ENCODE peak calls at places on chromosomes 16 and 17, in nine cellular contexts. F is GM19239; Q is NCI-H774; A is stimulated activated CD4-positive, alpha-beta T cell treated with anti-CD3 and anti-CD28 coated beads, Interleukin-2, amount 100 ng/mL, for 48 hours; K is B cell; Y is thoracic aorta; C is GM23338; W is SHP77 treated with DMSO at 0.1 percent for 48 hours; I is right cardiac atrium. X is an unnamed sample.

GRCh38 chr17:4509402-4509801 is 10.7 kb downstream of the SPNS2 start:
- DNase-seq in Y (no peak), K (no peak), I (peak; percentile 80), C (no peak), F (peak; percentile 75), Q (no peak), A (no peak), W (no peak), X (no peak)

GRCh38 chr17:3030096-3030495 is 33.3 kb downstream of the OR1D5 start:
- DNase-seq in I (peak; percentile 69), F (no peak), Y (no peak), K (no peak), W (no peak), Q (no peak), A (no peak), C (no peak), X (no peak)

GRCh38 chr16:30113711-30114333 is 485 bp upstream of the GDPD3 start:
- DNase-seq in Q (no peak), F (no peak), W (no peak), C (no peak), Y (no peak), A (no peak), I (no peak), K (no peak), X (no peak)

GRCh38 chr17:34673995-34674900 is 94.9 kb downstream of the TMEM132E start:
- DNase-seq in I (no peak), A (no peak), Q (no peak), F (no peak), C (no peak), K (no peak), W (no peak), Y (no peak), X (no peak)

GRCh38 chr17:74545456-74546230 is at the start of gene CD300C:
- DNase-seq in Q (no peak), W (no peak), F (no peak), C (no peak), I (peak; percentile 60), Y (no peak), K (no peak), A (no peak), X (no peak)

GRCh38 chr16:4319454-4319853 is 3.6 kb downstream of the GLIS2 start:
- DNase-seq in A (peak; percentile 46), W (no peak), I (peak; percentile 78), F (peak; percentile 77), K (peak; percentile 75), Y (no peak), Q (no peak), C (no peak), X (no peak)

GRCh38 chr17:65324977-65325376 is 187.8 kb downstream of the RGS9 start:
- DNase-seq in A (no peak), F (no peak), I (peak; percentile 66), W (no peak), C (no peak), Y (no peak), Q (no peak), K (no peak), X (no peak)

GRCh38 chr17:73324711-73325526 is 13.1 kb upstream of the CDC42EP4 start:
- DNase-seq in W (no peak), Y (no peak), I (peak; percentile 66), Q (no peak), C (peak; percentile 49), A (no peak), K (no peak), F (no peak), X (no peak)

GRCh38 chr16:82832861-82833260 is 206.1 kb downstream of the CDH13 start:
- DNase-seq in I (no peak), F (no peak), Y (no peak), W (no peak), A (no peak), Q (no peak), K (no peak), C (no peak), X (no peak)

GRCh38 chr16:2904922-2905240 is 6.8 kb upstream of the FLYWCH1 start:
- DNase-seq in C (no peak), W (no peak), Y (no peak), F (no peak), Q (no peak), I (peak; percentile 80), K (no peak), A (no peak), X (no peak)

GRCh38 chr17:29037739-29038465 is 5.0 kb upstream of the PIPOX start:
- DNase-seq in C (no peak), Y (no peak), K (no peak), F (no peak), A (no peak), W (no peak), Q (no peak), I (no peak), X (no peak)

GRCh38 chr17:79658811-79659207 is 48.0 kb upstream of the RBFOX3 start:
- DNase-seq in K (no peak), I (no peak), Y (no peak), A (no peak), C (peak; percentile 85), Q (no peak), F (no peak), W (no peak), X (peak; percentile 73)

GRCh38 chr16:80733366-80733901 is 71.0 kb downstream of the CDYL2 start:
- DNase-seq in C (no peak), Q (no peak), K (no peak), I (no peak), F (no peak), W (no peak), A (no peak), Y (no peak), X (no peak)

GRCh38 chr16:10981697-10982216 is 37.4 kb downstream of the CLEC16A start:
- DNase-seq in W (peak; percentile 4), C (peak; percentile 73), F (peak; percentile 54), Y (no peak), I (no peak), A (no peak), K (peak; percentile 66), Q (no peak), X (peak; percentile 58)

GRCh38 chr17:44733753-44734152 is 25.0 kb upstream of the ADAM11 start:
- DNase-seq in W (no peak), F (no peak), C (peak; percentile 78), A (no peak), Q (no peak), Y (no peak), I (no peak), K (no peak), X (peak; percentile 44)

GRCh38 chr16:17461951-17462729 is 8.6 kb downstream of the XYLT1 start:
- DNase-seq in A (no peak), C (peak; percentile 61), F (no peak), K (peak; percentile 64), Y (no peak), I (no peak), W (no peak), Q (no peak), X (no peak)

GRCh38 chr16:30837904-30838303 is 50.9 kb upstream of the ZNF629 start:
- DNase-seq in Q (no peak), F (no peak), Y (no peak), I (no peak), K (no peak), A (no peak), W (no peak), C (no peak), X (peak; percentile 90)

GRCh38 chr17:27109346-27109745 is 184.6 kb upstream of the WSB1 start:
- DNase-seq in W (no peak), I (no peak), A (no peak), K (no peak), C (no peak), Q (no peak), Y (no peak), F (no peak), X (no peak)

GRCh38 chr16:48109496-48109895 is 46.3 kb downstream of the ABCC12 start:
- DNase-seq in I (no peak), F (no peak), K (no peak), Q (no peak), A (no peak), W (no peak), C (no peak), Y (no peak), X (no peak)

GRCh38 chr17:29699283-29699682 is 76.6 kb upstream of the CORO6 start:
- DNase-seq in F (no peak), A (no peak), Q (no peak), C (no peak), W (no peak), K (no peak), Y (no peak), I (no peak), X (no peak)

GRCh38 chr17:61863801-61864126 is 436 bp upstream of the BRIP1 start:
- DNase-seq in C (no peak), W (no peak), A (no peak), F (no peak), Q (no peak), K (no peak), Y (no peak), I (no peak), X (no peak)

GRCh38 chr17:75635610-75636202 is 2.5 kb downstream of the SMIM5 start:
- DNase-seq in K (no peak), I (peak; percentile 81), C (no peak), F (no peak), Y (no peak), Q (no peak), W (no peak), A (no peak), X (no peak)